ENCODE peak calls at places on chromosome 11, in four cellular contexts. I is HEK293T, Y is K562, L is HepG2. V is an unnamed sample.

GRCh38 chr11:111788051-111788450 is 21.9 kb upstream of the PPP2R1B start:
- DNase-seq in I (no peak), Y (no peak), L (no peak), V (no peak)

GRCh38 chr11:17760102-17761029 is 25.8 kb downstream of the KCNC1 start:
- DNase-seq in I (peak; percentile 69), Y (peak; percentile 87), L (peak; percentile 69), V (peak; percentile 87)

GRCh38 chr11:115222218-115222862 is 281.9 kb downstream of the CADM1 start:
- DNase-seq in I (no peak), Y (peak; percentile 3), L (peak; percentile 30), V (no peak)

GRCh38 chr11:121055076-121055475 is 31.2 kb downstream of the TBCEL start:
- DNase-seq in I (no peak), Y (no peak), L (no peak), V (no peak)

GRCh38 chr11:111086058-111086457 is 159.5 kb upstream of the POU2AF2 start:
- DNase-seq in I (no peak), Y (no peak), L (peak; percentile 3), V (peak; percentile 22)

GRCh38 chr11:97893612-97894011 is 1127.1 kb upstream of the CNTN5 start:
- DNase-seq in I (no peak), Y (no peak), L (no peak), V (no peak)

GRCh38 chr11:111001091-111001430 is 244.5 kb upstream of the POU2AF2 start:
- DNase-seq in I (no peak), Y (no peak), L (no peak), V (no peak)

GRCh38 chr11:44627911-44628729 is 62.7 kb downstream of the CD82 start:
- DNase-seq in I (no peak), Y (no peak), L (no peak), V (no peak)

GRCh38 chr11:47399860-47400812 is 8.3 kb upstream of the SLC39A13 start:
- DNase-seq in I (no peak), Y (peak; percentile 89), L (no peak), V (peak; percentile 46)

GRCh38 chr11:2779981-2780849 is 80.4 kb upstream of the KCNQ1OT1 start:
- DNase-seq in I (no peak), Y (peak; percentile 36), L (peak; percentile 23), V (peak; percentile 7)

GRCh38 chr11:112881461-112881860 is 79.8 kb upstream of the NCAM1 start:
- DNase-seq in I (no peak), Y (peak; percentile 68), L (no peak), V (peak; percentile 74)

GRCh38 chr11:102974552-102975280 is 19.2 kb upstream of the MMP13 start:
- DNase-seq in I (no peak), Y (no peak), L (no peak), V (no peak)

GRCh38 chr11:80958414-80958813 is 1517.6 kb upstream of the TENM4 start:
- DNase-seq in I (no peak), Y (no peak), L (no peak), V (no peak)
- TF ChIP-seq ELF4 in I (no peak), Y (no peak), L (no peak), V (no peak)

DNA sequence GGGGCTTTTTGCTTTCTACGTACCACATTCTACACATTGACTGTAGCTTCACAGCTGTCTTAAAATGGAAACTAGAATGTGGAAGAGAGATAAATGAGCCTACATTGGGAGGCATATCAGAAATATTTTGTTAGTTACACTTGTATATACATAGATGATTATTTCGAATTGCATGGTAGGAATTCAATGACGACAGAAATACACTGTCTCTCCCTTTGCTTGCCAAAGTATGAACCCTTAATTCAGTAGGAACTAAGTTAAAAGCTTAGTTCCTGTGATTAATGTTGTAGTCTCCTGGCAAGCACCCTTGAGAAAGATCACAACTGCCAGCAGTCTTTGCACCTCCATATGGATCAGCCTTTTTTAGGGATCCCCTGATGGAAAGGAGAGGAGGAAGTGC is 10.1 kb downstream of the C11orf87 start:
- DNase-seq in I (no peak), Y (no peak), L (no peak), V (no peak)
- TF ChIP-seq ELF4 in I (no peak), Y (no peak), L (no peak), V (no peak)

DNA sequence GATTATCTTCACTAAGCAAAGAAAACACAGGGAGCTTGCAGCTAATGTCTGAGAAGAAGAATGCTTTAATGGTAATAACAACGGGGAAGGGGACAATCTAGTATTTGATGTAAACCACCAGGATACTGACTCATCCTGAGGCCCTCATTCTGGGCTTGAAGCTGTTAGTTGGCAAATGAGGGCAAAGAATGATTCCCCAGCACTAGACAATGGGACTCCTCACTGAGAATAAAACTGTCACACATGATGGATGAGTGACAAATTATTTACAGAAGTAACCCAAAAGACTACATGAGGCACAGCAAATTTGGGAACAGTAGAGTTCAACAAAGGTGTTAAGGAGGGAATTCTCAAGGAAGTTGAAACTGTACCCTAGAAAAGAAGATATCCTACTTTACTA is 76.3 kb downstream of the FAM168A start:
- DNase-seq in I (no peak), Y (no peak), L (peak; percentile 43), V (no peak)
- TF ChIP-seq ELF4 in I (no peak), Y (no peak), L (no peak), V (no peak)

DNA sequence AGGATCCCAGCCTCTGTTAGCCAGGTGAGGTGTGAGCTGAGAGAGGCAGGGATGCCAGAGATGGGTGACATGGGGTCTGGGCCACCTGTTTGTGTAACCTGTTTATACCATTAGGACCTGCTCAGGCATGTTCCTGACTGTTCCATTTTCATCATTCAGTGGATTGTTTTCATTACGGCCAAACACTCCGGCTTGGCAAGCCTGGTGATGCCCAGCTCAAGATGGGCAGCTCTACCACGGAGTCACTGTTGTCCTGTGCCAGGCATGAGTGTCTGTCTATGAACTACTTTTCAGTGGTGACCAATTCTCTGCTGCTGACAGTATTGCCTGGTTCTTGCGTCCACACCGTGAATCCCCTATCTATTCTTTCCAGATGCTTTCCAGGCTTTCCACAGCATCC is 71.5 kb upstream of the SLC22A12 start:
- DNase-seq in I (no peak), Y (no peak), L (no peak), V (no peak)
- TF ChIP-seq ELF4 in I (no peak), Y (no peak), L (no peak), V (no peak)

GRCh38 chr11:122797651-122798050 is 40.6 kb upstream of the CRTAM start:
- DNase-seq in I (no peak), Y (no peak), L (no peak), V (no peak)
- TF ChIP-seq ELF4 in I (no peak), Y (no peak), L (no peak), V (no peak)